ENCODE peak calls at places on chromosomes 2 and 18, in seven cellular contexts. L, E, J, U, Q, O and R are unnamed samples.

GRCh38 chr2:212646698-212647097 is 108.1 kb upstream of the ERBB4 start:
- DNase-seq in L (peak; percentile 71), E (peak; percentile 5), U (no peak), O (no peak), Q (peak; percentile 91), J (peak; percentile 24), R (peak; percentile 33)

GRCh38 chr2:160156084-160156483 is 44.0 kb downstream of the ITGB6 start:
- DNase-seq in L (no peak), U (no peak), J (no peak), E (no peak), Q (no peak), O (no peak), R (peak; percentile 3)

GRCh38 chr2:60411295-60411694 is 142.2 kb downstream of the BCL11A start:
- DNase-seq in O (peak; percentile 27), E (no peak), J (no peak), Q (no peak), U (no peak), L (peak; percentile 54), R (no peak)

GRCh38 chr2:217412721-217413120 is 552.9 kb upstream of the TNP1 start:
- DNase-seq in L (peak; percentile 47), J (peak; percentile 61), U (no peak), E (peak; percentile 34), O (no peak), Q (no peak), R (peak; percentile 61)

GRCh38 chr2:200399046-200399445 is 92.6 kb downstream of the SPATS2L start:
- DNase-seq in E (no peak), O (no peak), Q (peak; percentile 63), U (no peak), J (peak; percentile 57), L (peak; percentile 76), R (peak; percentile 61)

GRCh38 chr18:77090546-77091200 is 41.9 kb downstream of the MBP start:
- DNase-seq in L (no peak), U (no peak), J (no peak), O (no peak), Q (no peak), E (no peak), R (no peak)

GRCh38 chr18:57698571-57699276 is 77.1 kb upstream of the NARS1 start:
- DNase-seq in U (peak; percentile 37), L (peak; percentile 71), J (peak; percentile 64), Q (no peak), E (peak; percentile 78), O (no peak), R (peak; percentile 72)

GRCh38 chr2:19120181-19120580 is 238.2 kb downstream of the OSR1 start:
- DNase-seq in U (no peak), J (no peak), L (no peak), O (no peak), E (no peak), Q (peak; percentile 16), R (no peak)

GRCh38 chr18:7603259-7604000 is 36.3 kb downstream of the PTPRM start:
- DNase-seq in E (no peak), U (no peak), Q (no peak), L (no peak), O (no peak), J (no peak), R (no peak)

GRCh38 chr18:33854086-33854826 is 276.2 kb downstream of the ASXL3 start:
- DNase-seq in O (peak; percentile 81), E (no peak), U (no peak), Q (no peak), J (no peak), L (no peak), R (no peak)

GRCh38 chr2:71494523-71495155 is 41.3 kb downstream of the DYSF start:
- DNase-seq in U (no peak), O (no peak), Q (peak; percentile 19), L (no peak), J (no peak), E (no peak), R (no peak)

GRCh38 chr2:64488050-64488974 is 34.4 kb downstream of the LGALSL start:
- DNase-seq in E (peak; percentile 70), J (peak; percentile 75), O (peak; percentile 80), L (peak; percentile 38), Q (peak; percentile 48), U (peak; percentile 82), R (peak; percentile 65)

GRCh38 chr2:210086292-210086691 is 83.9 kb downstream of the RPE start:
- DNase-seq in E (peak; percentile 32), L (peak; percentile 12), J (peak; percentile 47), U (no peak), Q (no peak), O (no peak), R (peak; percentile 46)

GRCh38 chr2:204258900-204259299 is 286.4 kb upstream of the PARD3B start:
- DNase-seq in E (no peak), L (no peak), Q (no peak), J (no peak), O (no peak), U (peak; percentile 37), R (no peak)

GRCh38 chr2:33131820-33132219 is 185.1 kb downstream of the LTBP1 start:
- DNase-seq in Q (no peak), L (peak; percentile 67), E (no peak), U (no peak), O (no peak), J (no peak), R (no peak)

GRCh38 chr2:7169631-7170030 is 252.4 kb downstream of the RNF144A start:
- DNase-seq in J (no peak), O (no peak), U (no peak), L (no peak), Q (no peak), E (no peak), R (no peak)

GRCh38 chr2:69997296-69998184 is 36.1 kb upstream of the ASPRV1 start:
- DNase-seq in U (peak; percentile 51), J (peak; percentile 9), O (no peak), E (no peak), Q (peak; percentile 81), L (peak; percentile 49), R (no peak)

GRCh38 chr18:27860701-27861107 is 316.2 kb downstream of the CDH2 start:
- DNase-seq in Q (peak; percentile 8), O (no peak), E (peak; percentile 20), L (peak; percentile 65), U (no peak), J (no peak), R (peak; percentile 18)

GRCh38 chr2:98709530-98709929 is 21.4 kb downstream of the MGAT4A start:
- DNase-seq in Q (no peak), J (peak; percentile 20), U (no peak), O (no peak), E (peak; percentile 61), L (no peak), R (peak; percentile 55)

DNA sequence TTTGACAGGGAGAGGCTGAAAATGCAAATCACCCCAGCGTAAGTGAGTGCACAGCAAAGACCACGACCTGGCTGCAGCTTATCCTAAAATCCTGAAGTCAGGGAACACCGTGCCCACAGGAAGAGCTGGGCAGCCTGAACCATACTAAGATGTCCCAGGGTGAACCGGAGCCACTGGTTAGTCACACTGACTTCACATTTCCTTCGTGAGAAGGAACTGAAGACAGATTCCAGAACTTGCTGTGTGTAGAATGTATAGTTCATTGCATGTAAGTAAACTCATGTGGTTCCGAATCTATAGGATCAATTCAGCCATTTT is 84.6 kb upstream of the NDUFV2 start:
- DNase-seq in J (no peak), L (peak; percentile 69), E (no peak), Q (peak; percentile 58), U (no peak), O (no peak), R (no peak)
- H3K4me3 ChIP-seq in J (peak overlapping the region; percentile 41), L (peak overlapping the region; percentile 46), E (no peak overlapping the region), Q (no peak overlapping the region), U (no peak overlapping the region), O (no peak overlapping the region), R (peak overlapping the region; percentile 50)

DNA sequence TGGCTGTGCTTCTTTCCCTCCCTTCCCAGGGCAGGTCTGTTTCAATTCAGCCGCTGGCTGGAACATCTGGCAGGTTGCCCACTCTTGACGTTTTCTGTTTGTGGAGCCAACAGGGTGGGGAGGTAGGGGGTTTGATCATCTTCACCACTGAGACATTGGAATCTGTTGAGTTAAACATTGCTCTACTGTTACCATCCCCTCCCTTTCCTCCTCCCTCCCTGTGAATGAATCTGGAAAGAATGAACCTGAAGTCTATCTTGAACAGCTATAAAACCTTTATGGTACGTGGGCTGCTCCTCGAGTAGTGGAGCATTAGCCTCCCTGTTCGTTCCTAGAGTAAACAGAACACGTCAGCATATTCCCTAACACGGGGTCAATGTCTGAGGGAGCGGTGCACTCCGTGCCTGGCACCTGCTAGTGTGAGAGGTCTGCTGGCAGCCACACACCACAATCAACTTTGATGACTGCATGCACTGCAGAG is 249.9 kb upstream of the RBBP8 start:
- DNase-seq in U (peak; percentile 95), L (peak; percentile 54), O (no peak), J (peak; percentile 88), Q (peak; percentile 13), E (peak; percentile 78), R (peak; percentile 97)
- H3K4me3 ChIP-seq in U (no peak overlapping the region), L (no peak overlapping the region), O (no peak overlapping the region), J (no peak overlapping the region), Q (no peak overlapping the region), E (no peak overlapping the region), R (no peak overlapping the region)

DNA sequence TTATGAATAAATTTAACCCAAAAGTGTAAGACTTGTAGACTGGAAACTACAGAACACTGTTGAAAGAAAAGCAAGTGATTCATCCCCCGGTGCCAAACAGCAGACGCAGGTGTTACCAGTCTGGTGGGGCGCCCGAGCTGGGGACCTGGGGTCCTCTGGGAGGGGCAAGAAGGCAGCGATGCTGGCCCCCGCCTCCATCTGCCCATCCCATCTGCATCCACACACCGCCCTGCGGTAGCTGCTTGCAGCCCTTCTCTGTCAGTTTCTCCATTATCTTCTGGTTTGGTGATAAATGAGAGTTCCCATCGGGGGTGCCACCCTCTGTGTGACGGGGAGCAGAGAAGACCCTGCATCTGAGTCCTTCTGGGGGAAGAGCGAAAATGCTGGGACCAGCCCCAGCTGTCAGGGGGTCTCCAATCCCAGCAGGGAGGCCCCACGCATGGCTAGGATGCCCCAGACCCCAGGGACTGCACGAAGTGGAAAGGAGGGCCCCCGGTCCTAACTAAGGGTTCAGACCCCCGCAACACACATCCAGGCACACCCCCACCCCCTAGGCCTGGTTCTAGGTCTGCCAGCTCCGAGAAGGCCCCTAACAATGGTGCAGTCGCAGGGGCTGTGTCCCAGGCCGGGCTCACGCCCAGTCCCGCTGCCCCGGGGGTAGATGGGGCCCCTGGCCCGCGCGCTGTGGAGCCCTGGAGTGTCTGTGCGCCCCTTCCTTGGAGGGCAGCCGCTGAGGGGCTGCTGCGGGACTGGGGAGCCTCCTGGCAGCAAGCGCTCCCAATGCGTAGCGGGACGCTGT is 686 bp upstream of the RGPD8 start:
- DNase-seq in O (no peak), U (no peak), J (no peak), E (no peak), L (no peak), Q (no peak), R (no peak)
- H3K4me3 ChIP-seq in O (no peak overlapping the region), U (no peak overlapping the region), J (no peak overlapping the region), E (no peak overlapping the region), L (no peak overlapping the region), Q (no peak overlapping the region), R (no peak overlapping the region)

DNA sequence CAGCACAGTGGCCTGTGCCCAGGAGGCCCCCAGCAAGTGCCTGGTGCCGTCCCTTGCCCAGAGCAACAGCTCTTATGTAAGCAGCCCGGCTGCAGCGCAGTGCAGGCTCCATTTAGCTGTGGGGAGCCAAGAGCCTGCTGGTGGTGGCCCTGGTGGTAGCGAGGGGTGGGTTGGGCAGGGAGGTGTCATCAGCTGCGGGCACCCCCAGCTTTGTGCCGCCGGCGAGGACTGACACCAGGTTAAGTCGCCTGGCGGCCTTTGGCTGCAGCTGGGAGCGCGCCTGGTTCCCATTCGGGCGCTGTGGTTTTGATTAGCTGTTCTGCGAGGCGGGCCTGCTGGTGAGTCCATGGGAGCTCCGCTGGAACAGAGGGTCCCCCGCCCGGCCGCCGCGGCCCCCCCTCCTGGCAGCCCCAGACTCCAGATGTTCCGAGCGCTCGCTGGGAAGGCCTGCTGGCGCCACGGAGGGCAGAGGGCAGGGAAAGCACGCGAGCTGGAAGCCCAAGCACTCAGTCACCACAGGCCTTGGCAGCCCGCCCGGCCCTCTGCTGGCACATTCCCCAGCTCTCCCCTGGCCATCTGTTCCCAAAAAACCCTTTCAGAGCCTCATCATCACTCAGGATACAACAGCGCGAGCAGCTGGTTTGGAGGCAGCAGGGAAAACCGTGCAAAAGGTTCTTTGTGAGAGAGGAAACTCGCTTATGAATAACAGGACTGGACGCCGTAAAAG is 18.4 kb downstream of the ATOH8 start:
- DNase-seq in E (peak; percentile 100), O (no peak), L (peak; percentile 100), U (peak; percentile 95), Q (peak; percentile 93), J (peak; percentile 100), R (peak; percentile 100)
- H3K4me3 ChIP-seq in E (no peak overlapping the region), O (no peak overlapping the region), L (peak overlapping the region; percentile 46), U (no peak overlapping the region), Q (no peak overlapping the region), J (peak overlapping the region; percentile 43), R (no peak overlapping the region)